ENCODE peak calls at places on chromosomes 13 and 19, in five cellular contexts. U is neural crest cell, I is A549, R is psoas muscle, W is astrocyte. T is an unnamed sample.

GRCh38 chr13:23567792-23568480 is 2.3 kb upstream of the TNFRSF19 start:
- DNase-seq in R (no peak), I (no peak), W (no peak), U (peak), T (no peak)

GRCh38 chr13:30466841-30467252 is 1.1 kb upstream of the HMGB1 start:
- DNase-seq in I (no peak), R (no peak), W (peak), U (no peak), T (no peak)

GRCh38 chr13:93227280-93227905 is 786 bp downstream of the GPC6 start:
- DNase-seq in W (peak), I (peak), U (no peak), R (peak), T (peak)

GRCh38 chr13:28707629-28708427 is 10.9 kb downstream of the SLC46A3 start:
- DNase-seq in U (no peak), R (no peak), W (peak), I (no peak), T (no peak)

GRCh38 chr13:96988441-96988840 is 5.8 kb downstream of the OXGR1 start:
- DNase-seq in W (no peak), U (no peak), R (no peak), I (no peak), T (no peak)

GRCh38 chr13:55516610-55517009 is 1624.1 kb upstream of the PRR20A start:
- DNase-seq in I (no peak), W (no peak), U (no peak), R (no peak), T (no peak)

GRCh38 chr19:29542776-29543175 is 17.0 kb downstream of the VSTM2B start:
- DNase-seq in W (no peak), I (no peak), R (no peak), U (no peak), T (no peak)

GRCh38 chr13:51122868-51123267 is 11.8 kb upstream of the C13orf42 start:
- DNase-seq in U (no peak), W (peak), R (no peak), I (no peak), T (no peak)

GRCh38 chr19:16714702-16715294 is 4.8 kb upstream of the NWD1 start:
- DNase-seq in I (peak), R (peak), W (peak), U (peak), T (peak)

GRCh38 chr19:2574478-2574931 is 98.6 kb downstream of the GADD45B start:
- DNase-seq in R (no peak), W (no peak), U (no peak), I (no peak), T (no peak)

GRCh38 chr13:77233159-77233558 is 93.7 kb downstream of the MYCBP2 start:
- DNase-seq in U (no peak), W (no peak), R (no peak), I (no peak), T (no peak)

GRCh38 chr19:49680473-49681351 is 3.6 kb downstream of the PRMT1 start:
- DNase-seq in R (peak), U (peak), I (peak), W (peak), T (peak)

GRCh38 chr13:49649244-49649962 is 21.1 kb downstream of the ARL11 start:
- DNase-seq in R (no peak), U (no peak), I (peak), W (peak), T (no peak)

GRCh38 chr13:94114166-94114565 is 365.3 kb downstream of the DCT start:
- DNase-seq in U (no peak), I (no peak), R (no peak), W (no peak), T (no peak)

GRCh38 chr19:46737761-46738171 is 8.1 kb upstream of the FKRP start:
- DNase-seq in W (no peak), U (no peak), I (no peak), R (no peak), T (no peak)

GRCh38 chr13:105847532-105848295 is 687.7 kb downstream of the EFNB2 start:
- DNase-seq in W (peak), U (no peak), I (no peak), R (no peak), T (no peak)

GRCh38 chr19:13817018-13817614 is 21.9 kb downstream of the ZSWIM4 start:
- DNase-seq in R (no peak), I (peak), U (no peak), W (no peak), T (no peak)

GRCh38 chr13:81381560-81381959 is 1040.6 kb upstream of the SPRY2 start:
- DNase-seq in U (no peak), R (no peak), I (no peak), W (no peak), T (no peak)

GRCh38 chr19:39432677-39433025 is 3.1 kb downstream of the RPS16 start:
- DNase-seq in R (no peak), W (no peak), U (no peak), I (no peak), T (no peak)

GRCh38 chr19:16330811-16331690 is 6.4 kb downstream of the KLF2 start:
- DNase-seq in I (no peak), W (no peak), R (no peak), U (no peak), T (no peak)

GRCh38 chr13:60727140-60727539 is 330.1 kb downstream of the TDRD3 start:
- DNase-seq in R (no peak), W (no peak), I (no peak), U (no peak), T (no peak)

GRCh38 chr13:31545616-31546015 is 193.7 kb upstream of the RXFP2 start:
- DNase-seq in R (no peak), W (no peak), I (no peak), U (no peak), T (no peak)

GRCh38 chr13:97653741-97654140 is 219.8 kb downstream of the RAP2A start:
- DNase-seq in W (no peak), R (no peak), U (no peak), I (no peak), T (no peak)

GRCh38 chr19:16605115-16605514 is 22.9 kb downstream of the MED26 start:
- DNase-seq in I (no peak), R (no peak), W (no peak), U (no peak), T (no peak)

GRCh38 chr19:55487884-55488687 is at the start of gene SSC5D:
- DNase-seq in R (peak), W (peak), U (no peak), I (no peak), T (no peak)

GRCh38 chr13:50106559-50106958 is 91.3 kb downstream of the KCNRG start:
- DNase-seq in R (no peak), I (no peak), W (no peak), U (no peak), T (no peak)

GRCh38 chr13:69565334-69565733 is 542.3 kb upstream of the ATXN8OS start:
- DNase-seq in U (no peak), I (peak), W (peak), R (no peak), T (no peak)

GRCh38 chr19:3808420-3809143 is 22.4 kb upstream of the MATK start:
- DNase-seq in U (no peak), I (no peak), R (no peak), W (no peak), T (no peak)

GRCh38 chr19:52336976-52337375 is 933 bp downstream of the ZNF610 start:
- DNase-seq in R (no peak), I (no peak), U (no peak), W (peak), T (no peak)

GRCh38 chr13:50406831-50407230 is 391.6 kb downstream of the KCNRG start:
- DNase-seq in W (no peak), I (no peak), R (no peak), U (no peak), T (no peak)

GRCh38 chr13:47334173-47334572 is 437.3 kb upstream of the HTR2A start:
- DNase-seq in W (peak), R (no peak), I (no peak), U (no peak), T (no peak)

GRCh38 chr13:30111810-30112209 is 195.5 kb downstream of the KATNAL1 start:
- DNase-seq in W (no peak), U (no peak), R (no peak), I (peak), T (no peak)

GRCh38 chr13:41552031-41552430 is 94.7 kb downstream of the RGCC start:
- DNase-seq in I (no peak), U (no peak), W (no peak), R (no peak), T (no peak)

GRCh38 chr13:35157143-35157755 is 215.2 kb downstream of the NBEA start:
- DNase-seq in I (peak), W (peak), U (peak), R (no peak), T (peak)

GRCh38 chr19:30799854-30800755 is 427.9 kb downstream of the ZNF536 start:
- DNase-seq in R (no peak), W (no peak), U (peak), I (peak), T (peak)

GRCh38 chr19:8973501-8974091 is 36.6 kb downstream of the MUC16 start:
- DNase-seq in R (no peak), I (peak), U (no peak), W (no peak), T (no peak)

GRCh38 chr19:40331052-40331451 is 17.1 kb downstream of the C19orf47 start:
- DNase-seq in R (no peak), I (no peak), U (no peak), W (no peak), T (no peak)

GRCh38 chr19:46668662-46669061 is 7.7 kb upstream of the DACT3 start:
- DNase-seq in I (no peak), R (no peak), W (no peak), U (no peak), T (no peak)

GRCh38 chr13:90205081-90205480 is 1142.4 kb upstream of the MIR17HG start:
- DNase-seq in U (no peak), R (no peak), I (no peak), W (no peak), T (no peak)

GRCh38 chr13:39051157-39051556 is 12.9 kb downstream of the NHLRC3 start:
- DNase-seq in R (no peak), U (no peak), I (peak), W (peak), T (no peak)
- TF ChIP-seq CTCF in R (peak), U (peak), I (peak), W (peak), T (peak)

GRCh38 chr13:25409938-25410337 is 38.2 kb downstream of the ATP8A2 start:
- DNase-seq in W (no peak), R (no peak), U (no peak), I (no peak), T (no peak)

GRCh38 chr13:25401958-25402357 is 30.2 kb downstream of the ATP8A2 start:
- DNase-seq in W (no peak), I (no peak), U (no peak), R (no peak), T (no peak)

GRCh38 chr13:25406377-25406776 is 34.6 kb downstream of the ATP8A2 start:
- DNase-seq in U (no peak), W (no peak), I (peak), R (no peak), T (no peak)
- TF ChIP-seq CTCF in U (no peak), W (peak), I (no peak), R (no peak), T (peak)

DNA sequence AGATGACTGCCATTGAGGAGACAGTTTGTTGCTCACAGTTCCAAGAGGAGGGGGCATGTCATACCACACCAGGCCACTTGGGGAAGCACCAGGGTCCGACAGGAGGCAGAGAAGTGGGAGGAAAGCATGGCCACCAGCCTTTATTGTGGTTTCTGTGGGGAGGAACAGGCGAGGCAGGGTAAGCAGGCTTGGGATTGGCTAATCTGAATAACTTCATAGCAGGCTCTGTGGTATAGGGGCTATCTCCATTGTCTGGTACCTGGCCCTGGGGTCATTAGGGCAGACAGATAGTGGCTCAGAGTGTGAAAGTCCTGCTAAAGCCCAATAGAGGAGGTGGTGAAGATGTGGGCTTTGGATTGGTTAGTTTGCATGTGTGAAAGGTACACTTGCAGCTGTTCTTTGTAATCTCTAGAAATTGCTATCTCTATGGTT is 35.5 kb downstream of the CBY2 start:
- DNase-seq in W (no peak), R (no peak), U (no peak), I (peak), T (no peak)
- TF ChIP-seq CTCF in W (no peak), R (no peak), U (no peak), I (no peak), T (peak)

DNA sequence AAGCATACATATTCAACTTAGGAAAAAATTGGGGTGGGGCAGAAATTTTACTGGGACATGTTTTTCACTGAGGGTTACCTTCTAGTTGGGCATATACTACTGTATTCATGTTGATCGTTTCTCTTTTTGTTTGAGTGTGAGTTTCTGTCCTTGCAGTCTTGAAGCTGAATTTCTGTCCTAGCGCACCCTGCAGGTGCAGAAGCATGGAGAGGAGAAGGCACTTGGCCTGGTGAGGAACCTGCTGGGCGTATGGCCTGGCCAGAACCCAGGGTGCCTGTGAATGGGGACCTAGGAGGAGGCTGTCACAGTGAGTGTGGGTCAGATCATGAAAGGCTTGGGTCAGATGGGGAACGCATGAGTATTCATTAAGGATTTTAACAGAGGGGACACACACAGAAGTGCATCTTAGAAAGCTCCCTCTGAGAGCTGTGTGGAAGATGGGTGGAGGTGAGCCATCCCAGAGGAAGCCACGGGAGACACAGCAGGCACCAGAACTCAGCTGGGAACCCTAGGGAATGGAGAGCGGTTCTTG is 36.8 kb downstream of the SERP2 start:
- DNase-seq in I (no peak), W (no peak), U (no peak), R (no peak), T (no peak)
- TF ChIP-seq CTCF in I (no peak), W (no peak), U (no peak), R (no peak), T (no peak)

GRCh38 chr19:10421240-10421948 is 1.1 kb downstream of the PDE4A start:
- DNase-seq in R (no peak), W (no peak), U (no peak), I (no peak), T (no peak)
- TF ChIP-seq CTCF in R (no peak), W (no peak), U (peak), I (no peak), T (no peak)

DNA sequence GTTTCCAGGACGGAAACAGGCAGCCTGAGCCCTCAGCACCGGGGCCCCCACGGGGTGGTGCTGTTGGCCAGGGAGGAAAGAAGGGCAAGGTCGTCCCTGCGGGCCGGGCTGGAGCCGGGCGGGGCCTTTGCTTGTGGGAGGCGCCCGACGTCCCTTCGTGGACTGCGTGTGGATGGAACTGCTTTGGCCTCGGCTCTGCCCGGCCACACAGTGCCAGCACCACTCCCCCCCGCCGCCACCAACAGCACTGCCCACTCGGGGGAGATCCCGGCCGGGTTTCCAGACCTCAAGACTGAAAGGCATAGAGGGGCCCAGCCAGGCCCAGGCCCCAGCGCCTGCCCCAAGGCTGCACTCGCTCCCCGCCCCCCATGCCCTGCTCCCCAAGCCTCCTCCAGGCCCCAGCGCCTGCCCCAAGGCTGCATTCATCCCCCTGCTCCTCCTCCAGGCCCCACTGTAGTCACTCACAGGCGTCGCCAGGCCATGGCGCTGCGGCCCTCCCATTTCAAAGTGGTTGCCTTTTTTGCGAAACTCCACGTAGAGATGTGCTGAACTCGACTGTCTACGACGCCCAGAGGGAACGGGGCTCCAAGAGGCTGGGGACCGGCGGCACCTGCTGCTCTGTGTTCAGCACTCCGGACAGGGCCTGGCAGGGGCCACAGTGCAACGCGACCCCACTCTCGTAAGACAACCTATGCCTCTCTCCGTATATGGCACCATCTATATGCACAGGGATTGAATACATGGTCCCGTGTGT is 22.5 kb downstream of the C13orf46 start:
- DNase-seq in U (peak), W (no peak), I (peak), R (peak), T (no peak)
- TF ChIP-seq CTCF in U (peak), W (peak), I (peak), R (peak), T (peak)